ENCODE peak calls at places on chromosome 1, in six cellular contexts. S is ovary, I is astrocyte, G is MM.1S, V is stomach, H is Panc1. E is an unnamed sample. For H3K27me3 and H3K9me3, the result is how much of the 10 kb centered on the place peaks cover.

GRCh38 chr1:18972531-18972930 is 16.1 kb upstream of the IFFO2 start:
- DNase-seq in V (no peak), S (no peak), H (no peak), G (no peak), I (no peak), E (no peak)

GRCh38 chr1:201136696-201137392 is 9.9 kb upstream of the ASCL5 start:
- DNase-seq in G (no peak), H (no peak), V (no peak), S (no peak), I (no peak), E (no peak)

GRCh38 chr1:38004284-38005101 is 821 bp downstream of the FHL3 start:
- DNase-seq in I (no peak), V (no peak), G (no peak), S (no peak), H (no peak), E (no peak)

GRCh38 chr1:27623327-27624212 is 11.4 kb downstream of the FGR start:
- DNase-seq in I (no peak), G (no peak), H (no peak), S (no peak), V (no peak), E (no peak)

GRCh38 chr1:2528966-2529750 is 905 bp downstream of the HES5 start:
- DNase-seq in S (no peak), H (no peak), I (no peak), V (no peak), G (no peak), E (no peak)

GRCh38 chr1:13605159-13605558 is 21.5 kb downstream of the PDPN start:
- DNase-seq in V (no peak), I (peak), H (no peak), G (no peak), S (no peak), E (peak)

GRCh38 chr1:186093437-186093836 is 281.6 kb downstream of the TPR start:
- DNase-seq in S (no peak), G (no peak), H (no peak), I (peak), V (no peak), E (peak)

GRCh38 chr1:206025283-206025820 is 1.7 kb upstream of the CTSE start:
- DNase-seq in I (peak), G (no peak), V (no peak), S (no peak), H (no peak), E (peak)

GRCh38 chr1:231590453-231591198 is 36.0 kb upstream of the DISC1 start:
- DNase-seq in H (peak), V (peak), G (peak), I (peak), S (peak), E (peak)

GRCh38 chr1:109762039-109762585 is 1.6 kb downstream of the EPS8L3 start:
- DNase-seq in G (no peak), S (peak), H (no peak), I (no peak), V (no peak), E (no peak)

GRCh38 chr1:236089046-236089773 is 24.3 kb upstream of the NID1 start:
- DNase-seq in I (peak), G (no peak), V (no peak), H (no peak), S (no peak), E (no peak)

GRCh38 chr1:246698466-246699094 is 25.6 kb upstream of the SCCPDH start:
- DNase-seq in G (no peak), H (no peak), V (no peak), I (no peak), S (no peak), E (no peak)

GRCh38 chr1:43018091-43018490 is 59.4 kb upstream of the SLC2A1 start:
- DNase-seq in G (no peak), S (no peak), I (no peak), V (no peak), H (no peak), E (no peak)

GRCh38 chr1:197725044-197725443 is 50.2 kb downstream of the DENND1B start:
- DNase-seq in I (peak), G (no peak), V (no peak), H (peak), S (no peak), E (no peak)

GRCh38 chr1:247421074-247421473 is 5.1 kb downstream of the NLRP3 start:
- DNase-seq in V (no peak), S (no peak), I (no peak), G (no peak), H (no peak), E (no peak)

GRCh38 chr1:47785561-47786271 is 211.5 kb downstream of the TRABD2B start:
- DNase-seq in H (no peak), S (no peak), G (no peak), V (no peak), I (no peak), E (peak)

GRCh38 chr1:22808846-22809501 is 98.3 kb downstream of the EPHB2 start:
- DNase-seq in G (no peak), V (no peak), I (peak), S (peak), H (no peak), E (peak)

GRCh38 chr1:192378878-192379277 is 62.1 kb downstream of the RGS21 start:
- DNase-seq in V (no peak), S (no peak), H (no peak), I (no peak), G (no peak), E (no peak)

GRCh38 chr1:7516341-7516740 is 254.8 kb upstream of the VAMP3 start:
- DNase-seq in V (no peak), I (no peak), G (no peak), S (no peak), H (no peak), E (no peak)

GRCh38 chr1:155591770-155592169 is 18.2 kb upstream of the MSTO1 start:
- DNase-seq in S (no peak), G (peak), H (peak), I (peak), V (no peak), E (no peak)

GRCh38 chr1:45803299-45803780 is at the start of gene MAST2:
- DNase-seq in H (no peak), G (peak), V (peak), I (peak), S (peak), E (peak)

GRCh38 chr1:67847466-67847865 is 14.2 kb upstream of the GNG12 start:
- DNase-seq in V (no peak), I (peak), G (no peak), H (no peak), S (no peak), E (no peak)

GRCh38 chr1:211735208-211736170 is 60.1 kb upstream of the NEK2 start:
- DNase-seq in V (no peak), G (no peak), H (peak), S (peak), I (peak), E (peak)

GRCh38 chr1:224273651-224274050 is 56.3 kb downstream of the NVL start:
- DNase-seq in G (no peak), H (no peak), S (no peak), I (peak), V (no peak), E (no peak)

GRCh38 chr1:181190362-181191035 is 102.0 kb downstream of the IER5 start:
- DNase-seq in G (no peak), S (no peak), V (no peak), I (no peak), H (no peak), E (no peak)
- H3K4me3 ChIP-seq in G (no peak), S (no peak), V (peak), I (no peak), H (no peak), E (no peak)

DNA sequence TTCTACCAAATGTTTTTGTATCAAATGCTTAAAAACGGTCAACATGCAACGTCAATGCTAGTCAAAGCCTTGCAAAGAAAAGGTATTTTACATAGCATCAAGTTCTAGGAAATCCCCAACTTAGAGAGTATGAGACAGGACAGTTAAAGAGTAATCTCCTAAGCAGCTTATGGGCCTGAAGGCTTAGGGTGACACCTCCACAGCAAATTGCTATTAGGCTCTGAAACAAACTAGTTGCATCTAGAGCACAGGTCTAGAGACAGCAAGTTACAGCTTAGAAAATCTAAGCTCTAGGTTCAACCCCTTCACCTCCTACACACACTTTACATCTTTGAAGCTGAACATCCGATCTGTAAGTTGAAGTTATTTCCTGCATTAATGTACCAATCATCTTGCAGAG is 13.7 kb downstream of the PABPC4 start:
- DNase-seq in S (no peak), I (no peak), V (no peak), H (no peak), G (no peak), E (no peak)
- H3K27me3 ChIP-seq in S (under half), I (under half), V (under half), H (under half), G (under half), E (under half)

GRCh38 chr1:163877016-163877415 is 555.3 kb downstream of the NUF2 start:
- DNase-seq in H (no peak), G (no peak), V (no peak), S (no peak), I (peak), E (no peak)
- H3K9me3 ChIP-seq in H (under half), G (under half), V (under half), S (under half), I (under half), E (under half)

GRCh38 chr1:31509124-31510072 is 66.9 kb upstream of the TINAGL1 start:
- DNase-seq in H (no peak), V (no peak), S (no peak), I (no peak), G (peak), E (peak)
- H3K4me3 ChIP-seq in H (no peak), V (no peak), S (no peak), I (no peak), G (no peak), E (no peak)

DNA sequence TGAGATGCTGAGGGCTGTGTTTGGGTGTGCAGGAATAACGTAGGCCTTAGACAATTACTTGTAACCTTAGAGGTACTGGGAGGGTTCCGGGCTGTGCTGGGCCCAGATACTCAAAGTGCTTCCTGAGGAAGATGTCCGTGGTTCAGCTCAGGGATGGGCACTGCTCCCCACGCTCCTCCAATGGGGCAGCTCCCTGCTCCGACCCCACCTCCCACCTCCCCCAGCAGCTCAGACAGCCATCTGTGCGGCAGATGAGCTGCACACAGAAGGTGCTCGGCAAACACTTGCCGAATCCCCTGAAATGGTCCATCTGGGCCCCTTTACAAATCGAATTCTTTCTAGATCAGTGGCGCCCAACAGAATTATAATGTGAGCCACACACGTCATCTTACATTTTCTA is 242.4 kb upstream of the RAB4A start:
- DNase-seq in H (no peak), S (no peak), I (no peak), V (no peak), G (no peak), E (no peak)
- H3K27me3 ChIP-seq in H (under half), S (under half), I (under half), V (under half), G (under half), E (under half)

GRCh38 chr1:238279694-238280380 is 389.1 kb upstream of the ZP4 start:
- DNase-seq in H (no peak), I (no peak), V (no peak), S (no peak), G (no peak), E (no peak)

GRCh38 chr1:238281418-238281817 is 390.7 kb upstream of the ZP4 start:
- DNase-seq in H (no peak), V (no peak), S (no peak), G (no peak), I (peak), E (no peak)
- H3K9me3 ChIP-seq in H (under half), V (under half), S (under half), G (under half), I (under half), E (under half)

E was measured in MG63.